ENCODE peak calls at places on chromosome 3, in five cellular contexts. R, V, I, Y and Z are unnamed samples.

GRCh38 chr3:107947203-107947602 is 143.6 kb downstream of the CD47 start:
- DNase-seq in I (no peak), R (no peak), Y (no peak), V (no peak), Z (no peak)

GRCh38 chr3:141305436-141305835 is 62.9 kb upstream of the ZBTB38 start:
- DNase-seq in V (peak), Y (no peak), I (no peak), R (peak), Z (peak)

GRCh38 chr3:183439510-183439909 is 11.1 kb upstream of the MCF2L2 start:
- DNase-seq in Y (no peak), R (no peak), I (no peak), V (no peak), Z (no peak)

GRCh38 chr3:108296239-108296638 is at the start of gene HHLA2:
- DNase-seq in V (no peak), Y (no peak), R (no peak), I (no peak), Z (no peak)

GRCh38 chr3:137759505-137759904 is 4.6 kb upstream of the SOX14 start:
- DNase-seq in Y (no peak), V (no peak), R (no peak), I (no peak), Z (no peak)

GRCh38 chr3:122233109-122233952 is 49.9 kb downstream of the CASR start:
- DNase-seq in R (peak), Y (no peak), V (no peak), I (peak), Z (no peak)

GRCh38 chr3:46367811-46368210 is 2.9 kb upstream of the CCR5 start:
- DNase-seq in R (no peak), V (no peak), I (no peak), Y (no peak), Z (no peak)

GRCh38 chr3:74295479-74295878 is 319.0 kb downstream of the CNTN3 start:
- DNase-seq in Y (no peak), V (no peak), I (no peak), R (no peak), Z (no peak)

GRCh38 chr3:14329116-14329830 is 73.1 kb upstream of the SLC6A6 start:
- DNase-seq in R (peak), I (no peak), Y (no peak), V (peak), Z (no peak)

GRCh38 chr3:11211531-11212300 is 57.4 kb downstream of the HRH1 start:
- DNase-seq in Y (no peak), V (peak), I (no peak), R (no peak), Z (peak)

GRCh38 chr3:197350446-197350845 is 52.0 kb upstream of the DLG1 start:
- DNase-seq in V (no peak), R (no peak), Y (no peak), I (no peak), Z (no peak)

GRCh38 chr3:23172059-23172458 is 31.1 kb upstream of the UBE2E2 start:
- DNase-seq in R (no peak), I (no peak), V (no peak), Y (no peak), Z (no peak)

GRCh38 chr3:179971280-179971679 is 65.5 kb downstream of the PEX5L start:
- DNase-seq in V (no peak), R (no peak), I (no peak), Y (no peak), Z (no peak)

GRCh38 chr3:36992806-36993325 is at the start of gene EPM2AIP1:
- DNase-seq in V (no peak), I (peak), Y (peak), R (peak), Z (no peak)

GRCh38 chr3:32901005-32901932 is 50.2 kb upstream of the CCR4 start:
- DNase-seq in I (no peak), Y (no peak), V (no peak), R (peak), Z (no peak)

GRCh38 chr3:71245052-71245488 is 338.5 kb downstream of the FOXP1 start:
- DNase-seq in V (peak), I (no peak), Y (no peak), R (no peak), Z (peak)

GRCh38 chr3:134312072-134312872 is 61.6 kb upstream of the RYK start:
- DNase-seq in V (no peak), Y (peak), R (no peak), I (no peak), Z (no peak)

DNA sequence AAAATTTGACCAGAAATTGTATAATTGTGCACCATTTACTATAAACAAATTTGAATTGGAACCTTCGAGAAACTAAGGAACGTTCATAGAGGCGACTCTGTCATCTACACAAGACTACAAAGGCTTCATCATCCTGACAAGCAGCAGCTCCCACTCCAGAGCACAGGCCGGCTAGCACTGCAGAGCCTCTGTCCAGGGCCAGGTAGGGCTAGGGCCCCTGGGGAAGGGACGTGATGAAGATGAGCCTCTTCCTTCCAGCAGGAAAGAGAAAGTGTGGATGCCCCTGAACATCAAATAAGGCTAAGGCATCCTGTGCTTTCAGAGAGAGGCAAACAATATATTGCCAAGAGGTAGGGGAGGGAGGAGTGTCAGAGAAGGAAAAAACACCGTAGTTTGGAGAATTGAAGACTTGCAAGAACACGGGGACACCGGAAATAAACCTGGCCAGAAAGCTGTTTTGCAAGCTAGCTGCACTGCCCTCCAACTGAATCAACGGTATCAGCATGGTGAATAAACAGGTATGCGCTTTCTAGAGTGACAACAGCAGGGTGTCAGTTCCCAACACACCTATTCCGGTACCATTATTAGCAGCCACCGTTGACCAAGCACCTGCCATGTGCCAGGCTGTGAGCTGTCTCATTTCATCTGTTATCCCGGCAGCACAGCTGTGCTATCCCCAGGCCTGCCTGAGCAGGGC is 12.4 kb downstream of the XXYLT1 start:
- DNase-seq in V (peak), R (peak), I (no peak), Y (no peak), Z (no peak)
- TF ChIP-seq CTCF in V (no peak), R (no peak), I (no peak), Y (no peak), Z (no peak)

GRCh38 chr3:136075816-136076215 is 110.3 kb downstream of the PPP2R3A start:
- DNase-seq in I (no peak), V (peak), Y (no peak), R (peak), Z (peak)

GRCh38 chr3:136074546-136074945 is 109.0 kb downstream of the PPP2R3A start:
- DNase-seq in I (no peak), R (no peak), Y (no peak), V (peak), Z (peak)

GRCh38 chr3:136075218-136075808 is 109.8 kb downstream of the PPP2R3A start:
- DNase-seq in Y (peak), R (peak), V (peak), I (peak), Z (peak)

GRCh38 chr3:136078421-136079364 is 113.2 kb downstream of the PPP2R3A start:
- DNase-seq in Y (no peak), R (peak), V (peak), I (no peak), Z (peak)
- TF ChIP-seq CTCF in Y (peak), R (peak), V (peak), I (peak), Z (peak)

GRCh38 chr3:111691293-111691909 is 96.3 kb upstream of the ZBED2 start:
- DNase-seq in R (peak), I (no peak), Y (no peak), V (peak), Z (peak)
- TF ChIP-seq CTCF in R (peak), I (peak), Y (peak), V (peak), Z (peak)

DNA sequence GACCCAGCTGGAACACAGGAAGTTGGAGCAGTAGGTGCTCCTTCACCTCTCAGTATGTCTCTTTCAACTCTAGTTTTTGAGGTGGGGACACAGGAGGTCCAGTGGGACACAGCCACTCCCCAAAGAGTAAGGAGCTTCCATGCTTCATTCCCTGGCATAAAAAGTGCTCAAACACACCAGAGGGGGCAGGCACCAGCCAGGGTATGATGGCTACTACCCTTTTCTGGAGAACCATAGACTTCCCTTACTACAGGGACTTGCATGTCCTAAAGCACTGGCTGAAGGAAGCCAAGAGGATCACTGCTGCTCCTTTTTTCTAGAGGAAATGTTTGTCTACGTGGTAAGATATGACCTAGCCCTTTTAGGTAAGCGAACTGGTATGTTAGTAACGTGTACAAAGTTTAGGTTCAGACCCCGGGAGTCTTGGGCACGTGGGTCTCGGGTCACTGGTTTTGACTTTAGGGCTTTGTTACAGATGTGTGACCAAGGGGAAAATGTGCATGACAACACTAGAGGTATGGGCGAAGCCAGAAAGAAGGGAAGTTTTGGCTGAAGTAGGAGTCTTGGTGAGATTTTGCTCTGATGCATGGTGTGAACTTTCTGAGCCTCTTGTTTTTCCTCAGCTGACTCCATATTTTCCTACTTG is 11.9 kb downstream of the IL17RB start:
- DNase-seq in R (no peak), V (no peak), I (no peak), Y (no peak), Z (no peak)
- TF ChIP-seq CTCF in R (no peak), V (no peak), I (no peak), Y (no peak), Z (no peak)

GRCh38 chr3:167394003-167394402 is 13.9 kb upstream of the ZBBX start:
- DNase-seq in I (no peak), R (peak), V (no peak), Y (no peak), Z (no peak)
- TF ChIP-seq CTCF in I (no peak), R (no peak), V (no peak), Y (no peak), Z (no peak)

GRCh38 chr3:97256060-97256459 is 441.7 kb downstream of the EPHA6 start:
- DNase-seq in V (no peak), I (no peak), Y (no peak), R (no peak), Z (no peak)
- TF ChIP-seq CTCF in V (no peak), I (no peak), Y (no peak), R (no peak), Z (no peak)